ENCODE peak calls at places on chromosomes 11 and 22, in seven cellular contexts. Y is small intestine; B is CD8-positive, alpha-beta memory T cell; N is cardiac muscle cell; H is GM12891; L is esophagus squamous epithelium; G is HT1080. P is an unnamed sample.

GRCh38 chr11:8361206-8361605 is 97.5 kb upstream of the LMO1 start:
- DNase-seq in L (no peak), Y (no peak), B (no peak), N (no peak), G (no peak), H (no peak), P (no peak)

GRCh38 chr11:16780698-16781550 is 42.5 kb downstream of the C11orf58 start:
- DNase-seq in Y (no peak), N (no peak), H (no peak), B (no peak), G (no peak), L (no peak), P (no peak)

GRCh38 chr22:20247010-20247505 is 21.1 kb downstream of the RTN4R start:
- DNase-seq in B (no peak), Y (no peak), L (no peak), N (no peak), G (no peak), H (peak; percentile 76), P (no peak)

GRCh38 chr11:118572914-118573550 is 823 bp downstream of the ARCN1 start:
- DNase-seq in H (no peak), L (no peak), Y (peak; percentile 61), B (no peak), G (peak; percentile 36), N (peak; percentile 46), P (peak; percentile 63)

GRCh38 chr11:14422052-14422813 is 63.2 kb upstream of the RRAS2 start:
- DNase-seq in B (no peak), G (peak; percentile 99), N (peak; percentile 100), L (peak; percentile 6), Y (peak; percentile 14), H (no peak), P (no peak)

GRCh38 chr22:50289942-50290630 is 17.4 kb downstream of the PLXNB2 start:
- DNase-seq in N (no peak), L (no peak), Y (no peak), H (no peak), G (no peak), B (no peak), P (no peak)

GRCh38 chr11:63768232-63769043 is at the start of gene ZFTA:
- DNase-seq in L (no peak), B (peak; percentile 50), N (peak; percentile 70), G (peak; percentile 50), H (peak; percentile 84), Y (peak; percentile 31), P (peak; percentile 64)

GRCh38 chr11:36104660-36104992 is 160.8 kb downstream of the LDLRAD3 start:
- DNase-seq in G (no peak), H (no peak), L (no peak), B (no peak), N (no peak), Y (no peak), P (no peak)

GRCh38 chr11:128956401-128957203 is 13.9 kb upstream of the TP53AIP1 start:
- DNase-seq in B (no peak), N (peak; percentile 78), G (peak; percentile 75), H (no peak), Y (peak; percentile 83), L (no peak), P (no peak)

GRCh38 chr11:134120921-134121526 is 52.2 kb downstream of the JAM3 start:
- DNase-seq in B (no peak), N (peak; percentile 74), G (peak; percentile 73), H (no peak), Y (no peak), L (no peak), P (no peak)

GRCh38 chr11:86201371-86201770 is 43.2 kb upstream of the EED start:
- DNase-seq in G (no peak), L (no peak), N (no peak), B (no peak), H (no peak), Y (no peak), P (no peak)

GRCh38 chr11:70129051-70129592 is 51.0 kb downstream of the ANO1 start:
- DNase-seq in L (no peak), H (no peak), Y (no peak), N (peak; percentile 27), G (no peak), B (no peak), P (no peak)

GRCh38 chr11:3609416-3610265 is 32.2 kb downstream of the ART5 start:
- DNase-seq in N (peak; percentile 54), H (no peak), B (no peak), Y (peak; percentile 59), G (peak; percentile 44), L (no peak), P (no peak)

GRCh38 chr22:25113316-25113721 is 86.3 kb upstream of the CRYBB3 start:
- DNase-seq in L (no peak), B (no peak), Y (peak; percentile 18), H (no peak), G (peak; percentile 32), N (no peak), P (no peak)

GRCh38 chr22:32531955-32532818 is 57.6 kb downstream of the FBXO7 start:
- DNase-seq in G (peak; percentile 80), H (no peak), Y (peak; percentile 18), N (peak; percentile 92), L (no peak), B (no peak), P (no peak)

GRCh38 chr11:77416357-77416756 is 57.5 kb downstream of the PAK1 start:
- DNase-seq in B (no peak), N (no peak), H (no peak), L (no peak), Y (no peak), G (no peak), P (no peak)

GRCh38 chr11:108586600-108586999 is 7.0 kb downstream of the EXPH5 start:
- DNase-seq in H (no peak), B (no peak), L (no peak), Y (peak; percentile 27), N (no peak), G (no peak), P (no peak)

GRCh38 chr11:102172127-102172848 is 62.0 kb downstream of the YAP1 start:
- DNase-seq in N (peak; percentile 76), B (no peak), L (no peak), H (no peak), G (peak; percentile 59), Y (no peak), P (no peak)

GRCh38 chr11:118152552-118153471 is at the start of gene SCN4B:
- DNase-seq in B (no peak), G (no peak), H (peak; percentile 43), L (no peak), N (peak; percentile 70), Y (peak; percentile 19), P (no peak)